ENCODE peak calls at places on chromosomes 7 and 10, in six cellular contexts. One of them, this sample, is unnamed.
A peak's percentile ranks its signal among the peaks of the same experiment; 100 is the strongest.

GRCh38 chr7:138565071-138565450 is 105.0 kb downstream of the TRIM24 start:
- DNase-seq in A549: peak; percentile 6
- DNase-seq in HepG2: no peak
- DNase-seq in GM12878: no peak
- DNase-seq in K562: no peak
- DNase-seq in H1: no peak
- DNase-seq in this sample: no peak

GRCh38 chr7:40979296-40979695 is 723.6 kb downstream of the INHBA start:
- DNase-seq in A549: no peak
- DNase-seq in HepG2: no peak
- DNase-seq in GM12878: no peak
- DNase-seq in K562: no peak
- DNase-seq in H1: no peak
- DNase-seq in this sample: no peak

GRCh38 chr10:600876-601275 is 88.6 kb downstream of the DIP2C start:
- DNase-seq in A549: no peak
- DNase-seq in HepG2: no peak
- DNase-seq in GM12878: no peak
- DNase-seq in K562: no peak
- DNase-seq in H1: no peak
- DNase-seq in this sample: no peak

GRCh38 chr7:50595538-50596102 is 30.4 kb upstream of the DDC start:
- DNase-seq in A549: peak; percentile 78
- DNase-seq in HepG2: peak; percentile 35
- DNase-seq in GM12878: no peak
- DNase-seq in K562: peak; percentile 44
- DNase-seq in H1: no peak
- DNase-seq in this sample: peak; percentile 76

GRCh38 chr10:80500572-80501380 is 36.9 kb upstream of the SH2D4B start:
- DNase-seq in A549: peak; percentile 21
- DNase-seq in HepG2: no peak
- DNase-seq in GM12878: peak; percentile 34
- DNase-seq in K562: no peak
- DNase-seq in H1: no peak
- DNase-seq in this sample: no peak

GRCh38 chr10:88293073-88293472 is 290.0 kb downstream of the RNLS start:
- DNase-seq in A549: no peak
- DNase-seq in HepG2: no peak
- DNase-seq in GM12878: no peak
- DNase-seq in K562: no peak
- DNase-seq in H1: no peak
- DNase-seq in this sample: no peak

GRCh38 chr7:73850781-73851207 is 8.5 kb upstream of the METTL27 start:
- DNase-seq in A549: peak; percentile 81
- DNase-seq in HepG2: no peak
- DNase-seq in GM12878: no peak
- DNase-seq in K562: peak; percentile 56
- DNase-seq in H1: no peak
- DNase-seq in this sample: no peak

GRCh38 chr10:72171175-72171630 is 44.6 kb upstream of the ANAPC16 start:
- DNase-seq in A549: peak; percentile 97
- DNase-seq in HepG2: peak; percentile 17
- DNase-seq in GM12878: no peak
- DNase-seq in K562: peak; percentile 33
- DNase-seq in H1: no peak
- DNase-seq in this sample: no peak

GRCh38 chr7:5630670-5631069 is 150.8 kb downstream of the RNF216 start:
- DNase-seq in A549: no peak
- DNase-seq in HepG2: no peak
- DNase-seq in GM12878: no peak
- DNase-seq in K562: no peak
- DNase-seq in H1: no peak
- DNase-seq in this sample: no peak

GRCh38 chr10:29955308-29955935 is 104.0 kb downstream of the JCAD start:
- DNase-seq in A549: peak; percentile 29
- DNase-seq in HepG2: no peak
- DNase-seq in GM12878: no peak
- DNase-seq in K562: no peak
- DNase-seq in H1: no peak
- DNase-seq in this sample: no peak

GRCh38 chr10:22345301-22346086 is at the start of gene SPAG6:
- DNase-seq in A549: no peak
- DNase-seq in HepG2: no peak
- DNase-seq in GM12878: no peak
- DNase-seq in K562: no peak
- DNase-seq in H1: peak; percentile 89
- DNase-seq in this sample: peak; percentile 84

GRCh38 chr10:122561212-122561611 is 658 bp downstream of the DMBT1 start:
- DNase-seq in A549: no peak
- DNase-seq in HepG2: no peak
- DNase-seq in GM12878: no peak
- DNase-seq in K562: no peak
- DNase-seq in H1: no peak
- DNase-seq in this sample: no peak

GRCh38 chr10:78896169-78896931 is 172.4 kb upstream of the ZMIZ1 start:
- DNase-seq in A549: no peak
- DNase-seq in HepG2: no peak
- DNase-seq in GM12878: no peak
- DNase-seq in K562: no peak
- DNase-seq in H1: no peak
- DNase-seq in this sample: no peak

GRCh38 chr7:82598958-82599357 is 155.4 kb upstream of the CACNA2D1 start:
- DNase-seq in A549: no peak
- DNase-seq in HepG2: no peak
- DNase-seq in GM12878: no peak
- DNase-seq in K562: no peak
- DNase-seq in H1: no peak
- DNase-seq in this sample: no peak

GRCh38 chr7:82559203-82559805 is 115.7 kb upstream of the CACNA2D1 start:
- DNase-seq in A549: peak; percentile 65
- DNase-seq in HepG2: no peak
- DNase-seq in GM12878: no peak
- DNase-seq in K562: no peak
- DNase-seq in H1: no peak
- DNase-seq in this sample: peak; percentile 72

GRCh38 chr10:71975087-71975890 is 11.1 kb downstream of the CHST3 start:
- DNase-seq in A549: no peak
- DNase-seq in HepG2: no peak
- DNase-seq in GM12878: no peak
- DNase-seq in K562: no peak
- DNase-seq in H1: no peak
- DNase-seq in this sample: no peak

GRCh38 chr7:92403760-92404074 is 43.6 kb upstream of the GATAD1 start:
- DNase-seq in A549: no peak
- DNase-seq in HepG2: no peak
- DNase-seq in GM12878: no peak
- DNase-seq in K562: no peak
- DNase-seq in H1: no peak
- DNase-seq in this sample: no peak

GRCh38 chr7:89839329-89839728 is 314.9 kb upstream of the STEAP1 start:
- DNase-seq in A549: no peak
- DNase-seq in HepG2: no peak
- DNase-seq in GM12878: no peak
- DNase-seq in K562: no peak
- DNase-seq in H1: no peak
- DNase-seq in this sample: no peak

GRCh38 chr7:116222501-116222900 is 12.2 kb downstream of the TES start:
- DNase-seq in A549: no peak
- DNase-seq in HepG2: no peak
- DNase-seq in GM12878: no peak
- DNase-seq in K562: no peak
- DNase-seq in H1: no peak
- DNase-seq in this sample: no peak

GRCh38 chr7:89606479-89606878 is 547.8 kb upstream of the STEAP1 start:
- DNase-seq in A549: no peak
- DNase-seq in HepG2: no peak
- DNase-seq in GM12878: no peak
- DNase-seq in K562: no peak
- DNase-seq in H1: no peak
- DNase-seq in this sample: no peak

GRCh38 chr10:119025776-119026175 is 3.7 kb upstream of the NANOS1 start:
- DNase-seq in A549: no peak
- DNase-seq in HepG2: no peak
- DNase-seq in GM12878: no peak
- DNase-seq in K562: no peak
- DNase-seq in H1: peak; percentile 24
- DNase-seq in this sample: no peak

GRCh38 chr10:792792-793100 is 103.3 kb upstream of the DIP2C start:
- DNase-seq in A549: no peak
- DNase-seq in HepG2: no peak
- DNase-seq in GM12878: no peak
- DNase-seq in K562: no peak
- DNase-seq in H1: no peak
- DNase-seq in this sample: peak; percentile 24

GRCh38 chr7:88546808-88547207 is 212.7 kb upstream of the ZNF804B start:
- DNase-seq in A549: peak; percentile 54
- DNase-seq in HepG2: peak; percentile 58
- DNase-seq in GM12878: peak; percentile 20
- DNase-seq in K562: peak; percentile 50
- DNase-seq in H1: peak; percentile 60
- DNase-seq in this sample: peak; percentile 14

GRCh38 chr7:12929416-12930140 is 242.1 kb downstream of the ARL4A start:
- DNase-seq in A549: no peak
- DNase-seq in HepG2: no peak
- DNase-seq in GM12878: no peak
- DNase-seq in K562: no peak
- DNase-seq in H1: no peak
- DNase-seq in this sample: no peak

GRCh38 chr10:62183857-62184805 is 84.5 kb downstream of the RTKN2 start:
- DNase-seq in A549: peak; percentile 39
- DNase-seq in HepG2: peak; percentile 91
- DNase-seq in GM12878: no peak
- DNase-seq in K562: no peak
- DNase-seq in H1: no peak
- DNase-seq in this sample: no peak

GRCh38 chr7:117186218-117186617 is 136.6 kb downstream of the WNT2 start:
- DNase-seq in A549: no peak
- DNase-seq in HepG2: no peak
- DNase-seq in GM12878: no peak
- DNase-seq in K562: no peak
- DNase-seq in H1: no peak
- DNase-seq in this sample: no peak

GRCh38 chr7:149595078-149595477 is 97.5 kb upstream of the ZNF746 start:
- DNase-seq in A549: no peak
- DNase-seq in HepG2: no peak
- DNase-seq in GM12878: no peak
- DNase-seq in K562: no peak
- DNase-seq in H1: no peak
- DNase-seq in this sample: no peak

GRCh38 chr10:30111340-30111980 is 52.1 kb upstream of the JCAD start:
- DNase-seq in A549: peak; percentile 24
- DNase-seq in HepG2: no peak
- DNase-seq in GM12878: no peak
- DNase-seq in K562: no peak
- DNase-seq in H1: no peak
- DNase-seq in this sample: no peak

GRCh38 chr10:89502556-89502955 is 32.8 kb downstream of the SLC16A12 start:
- DNase-seq in A549: no peak
- DNase-seq in HepG2: no peak
- DNase-seq in GM12878: no peak
- DNase-seq in K562: no peak
- DNase-seq in H1: no peak
- DNase-seq in this sample: no peak

GRCh38 chr10:79403441-79404230 is 41.8 kb downstream of the ZCCHC24 start:
- DNase-seq in A549: no peak
- DNase-seq in HepG2: peak; percentile 87
- DNase-seq in GM12878: no peak
- DNase-seq in K562: no peak
- DNase-seq in H1: no peak
- DNase-seq in this sample: no peak

GRCh38 chr10:100980327-100981110 is 6.8 kb downstream of the MRPL43 start:
- DNase-seq in A549: no peak
- DNase-seq in HepG2: no peak
- DNase-seq in GM12878: no peak
- DNase-seq in K562: no peak
- DNase-seq in H1: peak; percentile 22
- DNase-seq in this sample: no peak
- TF ChIP-seq CHD2 in A549: no peak
- TF ChIP-seq CHD2 in HepG2: no peak
- TF ChIP-seq CHD2 in GM12878: no peak
- TF ChIP-seq CHD2 in K562: no peak
- TF ChIP-seq CHD2 in H1: no peak
- TF ChIP-seq CHD2 in this sample: no peak

GRCh38 chr7:38187794-38188472 is 9.9 kb downstream of the STARD3NL start:
- DNase-seq in A549: no peak
- DNase-seq in HepG2: no peak
- DNase-seq in GM12878: no peak
- DNase-seq in K562: no peak
- DNase-seq in H1: no peak
- DNase-seq in this sample: no peak
- TF ChIP-seq CHD2 in A549: no peak
- TF ChIP-seq CHD2 in HepG2: no peak
- TF ChIP-seq CHD2 in GM12878: no peak
- TF ChIP-seq CHD2 in K562: no peak
- TF ChIP-seq CHD2 in H1: no peak
- TF ChIP-seq CHD2 in this sample: no peak

DNA sequence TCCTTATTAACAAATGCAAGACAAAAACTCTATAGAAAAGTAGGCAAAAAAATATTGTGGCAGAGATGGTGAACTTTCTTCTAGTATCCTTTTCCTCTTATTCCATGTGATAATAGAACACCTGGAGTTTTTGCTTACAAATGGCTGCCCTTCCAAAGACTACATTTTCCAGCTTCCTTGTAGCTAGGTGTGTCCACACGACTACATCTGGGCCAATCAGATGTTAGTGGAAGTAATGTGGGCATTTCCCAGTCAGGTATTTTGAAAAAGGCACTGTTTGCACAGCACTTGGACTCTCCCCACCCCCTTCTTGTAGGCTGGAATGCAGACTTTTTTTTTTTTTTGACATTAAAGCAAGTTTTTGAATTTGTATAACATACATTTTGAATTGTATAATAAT is 105.5 kb upstream of the TBX20 start:
- DNase-seq in A549: no peak
- DNase-seq in HepG2: no peak
- DNase-seq in GM12878: no peak
- DNase-seq in K562: no peak
- DNase-seq in H1: no peak
- DNase-seq in this sample: no peak
- TF ChIP-seq CHD2 in A549: no peak
- TF ChIP-seq CHD2 in HepG2: no peak
- TF ChIP-seq CHD2 in GM12878: no peak
- TF ChIP-seq CHD2 in K562: no peak
- TF ChIP-seq CHD2 in H1: no peak
- TF ChIP-seq CHD2 in this sample: no peak

GRCh38 chr7:128705891-128706333 is 33.2 kb upstream of the CALU start:
- DNase-seq in A549: no peak
- DNase-seq in HepG2: no peak
- DNase-seq in GM12878: no peak
- DNase-seq in K562: peak; percentile 45
- DNase-seq in H1: no peak
- DNase-seq in this sample: no peak
- TF ChIP-seq CHD2 in A549: no peak
- TF ChIP-seq CHD2 in HepG2: no peak
- TF ChIP-seq CHD2 in GM12878: no peak
- TF ChIP-seq CHD2 in K562: no peak
- TF ChIP-seq CHD2 in H1: no peak
- TF ChIP-seq CHD2 in this sample: no peak